ENCODE peak calls at places on chromosomes 3 and 15, in seven cellular contexts. W is NCI-H345; K is endodermal cell; X is head of caudate nucleus; R is activated CD4-positive, alpha-beta T cell treated with anti-CD3 and anti-CD28 coated beads, Interleukin-2, amount 50 U/mL, for 24 hours; C is RWPE2; Z is small intestine. P is an unnamed sample.

GRCh38 chr15:82750831-82751181 is 41.1 kb upstream of the AP3B2 start:
- DNase-seq in W (no peak), K (no peak), X (no peak), R (no peak), C (no peak), Z (peak; percentile 30), P (no peak)

GRCh38 chr3:197024881-197025735 is 4.5 kb downstream of the MELTF start:
- DNase-seq in W (no peak), K (peak; percentile 31), X (peak; percentile 21), R (no peak), C (peak; percentile 38), Z (no peak), P (no peak)

GRCh38 chr15:99155961-99156443 is 51.1 kb downstream of the SYNM start:
- DNase-seq in W (no peak), K (peak; percentile 66), X (no peak), R (no peak), C (no peak), Z (peak; percentile 90), P (no peak)

GRCh38 chr15:60179786-60180391 is 175.8 kb downstream of the FOXB1 start:
- DNase-seq in W (peak; percentile 47), K (peak; percentile 53), X (peak; percentile 34), R (peak; percentile 25), C (no peak), Z (peak; percentile 58), P (no peak)

GRCh38 chr3:126102011-126102410 is 18.1 kb upstream of the SLC41A3 start:
- DNase-seq in W (no peak), K (peak; percentile 27), X (peak; percentile 19), R (no peak), C (no peak), Z (no peak), P (peak; percentile 39)

GRCh38 chr3:19725000-19725399 is 209.0 kb downstream of the EFHB start:
- DNase-seq in W (no peak), K (no peak), X (no peak), R (no peak), C (no peak), Z (no peak), P (no peak)

GRCh38 chr3:152834354-152835310 is at the start of gene P2RY1:
- DNase-seq in W (peak; percentile 13), K (peak; percentile 95), X (peak; percentile 76), R (no peak), C (peak; percentile 79), Z (peak; percentile 83), P (peak; percentile 74)

GRCh38 chr3:188174309-188175044 is 20.5 kb downstream of the LPP start:
- DNase-seq in W (peak; percentile 77), K (no peak), X (no peak), R (no peak), C (no peak), Z (peak; percentile 45), P (no peak)

GRCh38 chr3:13546667-13547171 is 2.2 kb upstream of the FBLN2 start:
- DNase-seq in W (no peak), K (peak; percentile 87), X (no peak), R (no peak), C (no peak), Z (no peak), P (no peak)

GRCh38 chr3:171977860-171978259 is 61.5 kb upstream of the FNDC3B start:
- DNase-seq in W (no peak), K (no peak), X (no peak), R (no peak), C (no peak), Z (no peak), P (no peak)

GRCh38 chr3:28835249-28835648 is 445.6 kb upstream of the RBMS3 start:
- DNase-seq in W (no peak), K (peak; percentile 67), X (no peak), R (no peak), C (no peak), Z (no peak), P (no peak)

GRCh38 chr3:30826381-30827061 is 67.9 kb downstream of the GADL1 start:
- DNase-seq in W (no peak), K (no peak), X (no peak), R (no peak), C (no peak), Z (no peak), P (no peak)

GRCh38 chr3:168077091-168077490 is 18.6 kb downstream of the GOLIM4 start:
- DNase-seq in W (no peak), K (no peak), X (no peak), R (no peak), C (no peak), Z (no peak), P (no peak)

GRCh38 chr3:188061133-188061532 is 92.8 kb upstream of the LPP start:
- DNase-seq in W (peak; percentile 14), K (no peak), X (no peak), R (peak; percentile 65), C (no peak), Z (peak; percentile 62), P (no peak)

GRCh38 chr3:190175490-190175889 is 54.8 kb upstream of the P3H2 start:
- DNase-seq in W (no peak), K (no peak), X (no peak), R (no peak), C (no peak), Z (no peak), P (no peak)

GRCh38 chr3:186181901-186182300 is 73.0 kb upstream of the ETV5 start:
- DNase-seq in W (no peak), K (no peak), X (no peak), R (no peak), C (no peak), Z (no peak), P (no peak)

GRCh38 chr15:59349715-59350420 is 22.8 kb downstream of the MYO1E start:
- DNase-seq in W (no peak), K (peak; percentile 63), X (no peak), R (no peak), C (peak; percentile 93), Z (peak; percentile 58), P (no peak)

GRCh38 chr3:42498034-42498433 is 4.4 kb upstream of the VIPR1 start:
- DNase-seq in W (no peak), K (peak; percentile 39), X (peak; percentile 9), R (no peak), C (peak; percentile 6), Z (no peak), P (no peak)

GRCh38 chr3:138114431-138114918 is 933 bp downstream of the DZIP1L start:
- DNase-seq in W (no peak), K (peak; percentile 78), X (no peak), R (no peak), C (no peak), Z (no peak), P (no peak)